ENCODE peak calls at places on chromosome 17, in five cellular contexts. One of them, this sample, is unnamed. For H3K4me1, the result is how much of the 10 kb centered on the place peaks cover.

GRCh38 chr17:75103601-75104554 is 5.9 kb upstream of the ARMC7 start:
- DNase-seq in CD8-positive, alpha-beta T cell: no peak
- DNase-seq in lung: no peak
- DNase-seq in cardiac muscle cell: no peak
- DNase-seq in Panc1: no peak
- DNase-seq in this sample: no peak

GRCh38 chr17:74923538-74924249 is 379 bp upstream of the OTOP2 start:
- DNase-seq in lung: peak
- DNase-seq in Panc1: no peak
- DNase-seq in CD8-positive, alpha-beta T cell: peak
- DNase-seq in cardiac muscle cell: peak
- DNase-seq in this sample: peak

GRCh38 chr17:43803758-43804157 is 23.5 kb downstream of the CFAP97D1 start:
- DNase-seq in CD8-positive, alpha-beta T cell: no peak
- DNase-seq in cardiac muscle cell: no peak
- DNase-seq in Panc1: no peak
- DNase-seq in lung: no peak
- DNase-seq in this sample: no peak

GRCh38 chr17:74448774-74449173 is 16.9 kb downstream of the GPRC5C start:
- DNase-seq in Panc1: no peak
- DNase-seq in CD8-positive, alpha-beta T cell: no peak
- DNase-seq in lung: no peak
- DNase-seq in cardiac muscle cell: no peak
- DNase-seq in this sample: no peak

GRCh38 chr17:72120878-72121163 is at the start of gene SOX9:
- DNase-seq in Panc1: peak
- DNase-seq in CD8-positive, alpha-beta T cell: no peak
- DNase-seq in cardiac muscle cell: peak
- DNase-seq in lung: peak
- DNase-seq in this sample: peak

GRCh38 chr17:78120971-78121800 is 7.4 kb downstream of the TMC6 start:
- DNase-seq in lung: no peak
- DNase-seq in CD8-positive, alpha-beta T cell: peak
- DNase-seq in Panc1: no peak
- DNase-seq in cardiac muscle cell: no peak
- DNase-seq in this sample: no peak

GRCh38 chr17:29257756-29258155 is 11.1 kb downstream of the CRYBA1 start:
- DNase-seq in CD8-positive, alpha-beta T cell: no peak
- DNase-seq in lung: no peak
- DNase-seq in cardiac muscle cell: no peak
- DNase-seq in Panc1: no peak
- DNase-seq in this sample: no peak

GRCh38 chr17:2124391-2124790 is 69.5 kb downstream of the HIC1 start:
- DNase-seq in lung: no peak
- DNase-seq in cardiac muscle cell: no peak
- DNase-seq in CD8-positive, alpha-beta T cell: no peak
- DNase-seq in Panc1: no peak
- DNase-seq in this sample: no peak

GRCh38 chr17:557371-557770 is 157.3 kb downstream of the VPS53 start:
- DNase-seq in cardiac muscle cell: no peak
- DNase-seq in CD8-positive, alpha-beta T cell: no peak
- DNase-seq in Panc1: no peak
- DNase-seq in lung: no peak
- DNase-seq in this sample: no peak

GRCh38 chr17:82175951-82176350 is 36.7 kb downstream of the CCDC57 start:
- DNase-seq in CD8-positive, alpha-beta T cell: no peak
- DNase-seq in cardiac muscle cell: no peak
- DNase-seq in Panc1: no peak
- DNase-seq in lung: no peak
- DNase-seq in this sample: no peak

GRCh38 chr17:39281806-39282205 is 56.1 kb upstream of the STAC2 start:
- DNase-seq in Panc1: no peak
- DNase-seq in lung: no peak
- DNase-seq in CD8-positive, alpha-beta T cell: no peak
- DNase-seq in cardiac muscle cell: no peak
- DNase-seq in this sample: no peak

GRCh38 chr17:28030386-28030785 is 12.1 kb upstream of the NLK start:
- DNase-seq in cardiac muscle cell: no peak
- DNase-seq in CD8-positive, alpha-beta T cell: no peak
- DNase-seq in Panc1: no peak
- DNase-seq in lung: peak
- DNase-seq in this sample: no peak

GRCh38 chr17:31492880-31493655 is 101.6 kb downstream of the RAB11FIP4 start:
- DNase-seq in Panc1: no peak
- DNase-seq in cardiac muscle cell: no peak
- DNase-seq in lung: peak
- DNase-seq in CD8-positive, alpha-beta T cell: peak
- DNase-seq in this sample: peak

GRCh38 chr17:31495049-31495885 is 103.8 kb downstream of the RAB11FIP4 start:
- DNase-seq in CD8-positive, alpha-beta T cell: no peak
- DNase-seq in Panc1: no peak
- DNase-seq in cardiac muscle cell: no peak
- DNase-seq in lung: no peak
- DNase-seq in this sample: no peak

GRCh38 chr17:31494259-31495048 is 103.0 kb downstream of the RAB11FIP4 start:
- DNase-seq in CD8-positive, alpha-beta T cell: peak
- DNase-seq in cardiac muscle cell: no peak
- DNase-seq in lung: no peak
- DNase-seq in Panc1: no peak
- DNase-seq in this sample: no peak

GRCh38 chr17:31492206-31492605 is 100.7 kb downstream of the RAB11FIP4 start:
- DNase-seq in Panc1: no peak
- DNase-seq in cardiac muscle cell: no peak
- DNase-seq in CD8-positive, alpha-beta T cell: no peak
- DNase-seq in lung: no peak
- DNase-seq in this sample: no peak

GRCh38 chr17:31493656-31494155 is 102.2 kb downstream of the RAB11FIP4 start:
- DNase-seq in cardiac muscle cell: no peak
- DNase-seq in CD8-positive, alpha-beta T cell: no peak
- DNase-seq in lung: no peak
- DNase-seq in Panc1: no peak
- DNase-seq in this sample: no peak
- H3K4me1 ChIP-seq in cardiac muscle cell: under half
- H3K4me1 ChIP-seq in CD8-positive, alpha-beta T cell: half or more
- H3K4me1 ChIP-seq in lung: under half
- H3K4me1 ChIP-seq in Panc1: under half
- H3K4me1 ChIP-seq in this sample: half or more

GRCh38 chr17:42760652-42761581 is at the start of gene RAMP2:
- DNase-seq in lung: no peak
- DNase-seq in cardiac muscle cell: peak
- DNase-seq in Panc1: no peak
- DNase-seq in CD8-positive, alpha-beta T cell: no peak
- DNase-seq in this sample: peak
- H3K4me3 ChIP-seq in lung: peak
- H3K4me3 ChIP-seq in cardiac muscle cell: peak
- H3K4me3 ChIP-seq in Panc1: peak
- H3K4me3 ChIP-seq in CD8-positive, alpha-beta T cell: peak
- H3K4me3 ChIP-seq in this sample: peak

GRCh38 chr17:54933921-54934320 is 33.3 kb downstream of the TOM1L1 start:
- DNase-seq in Panc1: no peak
- DNase-seq in lung: no peak
- DNase-seq in CD8-positive, alpha-beta T cell: no peak
- DNase-seq in cardiac muscle cell: peak
- DNase-seq in this sample: no peak

GRCh38 chr17:54937426-54937825 is 31.0 kb downstream of the COX11 start:
- DNase-seq in cardiac muscle cell: no peak
- DNase-seq in Panc1: no peak
- DNase-seq in lung: no peak
- DNase-seq in CD8-positive, alpha-beta T cell: no peak
- DNase-seq in this sample: no peak

GRCh38 chr17:54937018-54937417 is 31.4 kb downstream of the COX11 start:
- DNase-seq in cardiac muscle cell: peak
- DNase-seq in CD8-positive, alpha-beta T cell: no peak
- DNase-seq in Panc1: no peak
- DNase-seq in lung: no peak
- DNase-seq in this sample: no peak

GRCh38 chr17:54932711-54933110 is 32.1 kb downstream of the TOM1L1 start:
- DNase-seq in cardiac muscle cell: no peak
- DNase-seq in lung: no peak
- DNase-seq in Panc1: no peak
- DNase-seq in CD8-positive, alpha-beta T cell: no peak
- DNase-seq in this sample: no peak

DNA sequence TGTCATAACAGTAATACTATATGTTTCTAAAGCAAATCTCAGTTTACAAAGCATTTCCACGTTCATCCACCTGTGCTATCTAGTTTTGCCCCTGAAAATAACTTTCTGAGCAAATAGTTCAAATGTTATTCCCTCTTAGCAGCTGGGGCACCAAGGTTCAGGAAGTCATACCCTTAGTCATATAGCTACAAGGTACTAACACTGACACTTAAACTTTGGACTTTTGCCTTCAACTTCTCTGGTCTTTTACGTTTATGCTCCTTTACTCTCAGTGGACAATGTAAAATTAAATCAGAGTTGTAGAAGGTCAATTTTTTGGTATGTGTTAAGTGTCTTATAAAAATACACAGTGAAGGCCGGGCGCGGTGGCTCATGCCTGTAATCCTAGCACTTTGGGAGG is 33.0 kb downstream of the COX11 start:
- DNase-seq in CD8-positive, alpha-beta T cell: no peak
- DNase-seq in lung: no peak
- DNase-seq in cardiac muscle cell: no peak
- DNase-seq in Panc1: no peak
- DNase-seq in this sample: no peak
- H3K27ac ChIP-seq in CD8-positive, alpha-beta T cell: no peak
- H3K27ac ChIP-seq in lung: no peak
- H3K27ac ChIP-seq in cardiac muscle cell: no peak
- H3K27ac ChIP-seq in Panc1: no peak
- H3K27ac ChIP-seq in this sample: no peak

GRCh38 chr17:64399767-64400156 is 9.1 kb upstream of the PECAM1 start:
- DNase-seq in cardiac muscle cell: no peak
- DNase-seq in CD8-positive, alpha-beta T cell: no peak
- DNase-seq in Panc1: no peak
- DNase-seq in lung: no peak
- DNase-seq in this sample: no peak
- H3K4me1 ChIP-seq in cardiac muscle cell: under half
- H3K4me1 ChIP-seq in CD8-positive, alpha-beta T cell: half or more
- H3K4me1 ChIP-seq in Panc1: under half
- H3K4me1 ChIP-seq in lung: under half
- H3K4me1 ChIP-seq in this sample: under half

This sample was measured in heart right ventricle.